ENCODE peak calls at places on chromosomes 3 and 15, in seven cellular contexts. V is RKO, X is IMR-90, T is GDM1, H is GM10248, B is adrenal gland, W is activated T-cell treated with anti-CD3 and anti-CD28 coated beads for 1 hour. O is an unnamed sample.
A peak's percentile ranks its signal among the peaks of the same experiment; 100 is the strongest.

GRCh38 chr3:33942483-33943150 is 144.2 kb downstream of the PDCD6IP start:
- DNase-seq in B (no peak), H (no peak), T (no peak), V (peak; percentile 17), X (peak; percentile 45), W (no peak), O (no peak)

GRCh38 chr3:191963182-191963581 is 502.2 kb downstream of the PYDC2 start:
- DNase-seq in H (no peak), V (peak; percentile 59), B (no peak), X (no peak), W (no peak), T (no peak), O (no peak)

GRCh38 chr15:75672646-75673425 is 25.1 kb downstream of the SNX33 start:
- DNase-seq in V (no peak), T (no peak), H (no peak), X (peak; percentile 91), B (no peak), W (no peak), O (no peak)

GRCh38 chr15:100833432-100834389 is 45.9 kb upstream of the ALDH1A3 start:
- DNase-seq in T (no peak), W (no peak), H (no peak), B (no peak), X (no peak), V (no peak), O (no peak)

GRCh38 chr3:104263477-104263876 is 1103.2 kb upstream of the ALCAM start:
- DNase-seq in W (no peak), V (no peak), H (no peak), B (no peak), T (no peak), X (no peak), O (no peak)

GRCh38 chr3:13240928-13241618 is 167.8 kb upstream of the IQSEC1 start:
- DNase-seq in V (no peak), T (no peak), H (no peak), W (no peak), B (no peak), X (no peak), O (no peak)

GRCh38 chr15:88891540-88892254 is 3.6 kb downstream of the HAPLN3 start:
- DNase-seq in W (no peak), V (no peak), H (no peak), X (no peak), T (no peak), B (no peak), O (no peak)

GRCh38 chr15:93072440-93073394 is 16.3 kb downstream of the RGMA start:
- DNase-seq in X (peak; percentile 23), T (no peak), V (no peak), B (peak; percentile 77), H (no peak), W (no peak), O (no peak)

GRCh38 chr3:184552863-184553262 is 8.7 kb upstream of the EPHB3 start:
- DNase-seq in B (no peak), T (no peak), H (no peak), X (no peak), W (no peak), V (no peak), O (no peak)

GRCh38 chr3:151169700-151170224 is 33.3 kb downstream of the GPR171 start:
- DNase-seq in V (no peak), W (no peak), X (no peak), H (peak; percentile 29), T (peak; percentile 45), B (peak; percentile 44), O (no peak)

GRCh38 chr3:114498779-114499370 is 205.0 kb downstream of the TIGIT start:
- DNase-seq in X (peak; percentile 81), T (no peak), W (no peak), V (peak; percentile 52), H (no peak), B (peak; percentile 68), O (no peak)

GRCh38 chr3:134058728-134059601 is 29.2 kb upstream of the SLCO2A1 start:
- DNase-seq in H (no peak), V (no peak), B (no peak), W (no peak), X (no peak), T (no peak), O (no peak)

GRCh38 chr3:23701711-23702110 is 104.0 kb upstream of the UBE2E1 start:
- DNase-seq in W (no peak), T (no peak), B (no peak), H (no peak), X (no peak), V (no peak), O (no peak)

GRCh38 chr3:178302966-178303930 is 233.0 kb upstream of the KCNMB2 start:
- DNase-seq in H (no peak), W (no peak), T (no peak), V (no peak), X (no peak), B (no peak), O (no peak)

GRCh38 chr3:136957751-136958288 is at the start of gene IL20RB:
- DNase-seq in X (peak; percentile 61), V (peak; percentile 21), T (no peak), B (no peak), H (no peak), W (no peak), O (no peak)

GRCh38 chr15:52730163-52730562 is 51.0 kb upstream of the ATOSA start:
- DNase-seq in T (no peak), W (no peak), B (no peak), H (no peak), V (peak; percentile 11), X (peak; percentile 8), O (peak; percentile 11)

GRCh38 chr3:18114894-18115293 is 310.2 kb downstream of the SATB1 start:
- DNase-seq in T (no peak), W (no peak), X (no peak), B (no peak), V (no peak), H (no peak), O (no peak)

GRCh38 chr15:45150997-45151396 is 21.2 kb downstream of the DUOX1 start:
- DNase-seq in H (no peak), B (no peak), T (no peak), X (no peak), W (no peak), V (no peak), O (no peak)

GRCh38 chr3:10182950-10183349 is 18.2 kb downstream of the IRAK2 start:
- DNase-seq in W (no peak), B (no peak), T (no peak), V (no peak), X (no peak), H (no peak), O (no peak)

GRCh38 chr3:170117134-170117533 is 64.4 kb downstream of the PHC3 start:
- DNase-seq in W (no peak), B (no peak), X (no peak), V (peak; percentile 46), T (no peak), H (no peak), O (no peak)

GRCh38 chr3:146625117-146625775 is 20.1 kb upstream of the PLSCR5 start:
- DNase-seq in H (no peak), W (no peak), B (no peak), V (no peak), T (no peak), X (peak; percentile 2), O (no peak)

GRCh38 chr3:149216195-149216869 is 5.3 kb downstream of the CP start:
- DNase-seq in X (no peak), W (no peak), B (no peak), T (no peak), H (no peak), V (no peak), O (no peak)

GRCh38 chr3:72657666-72658065 is 190.6 kb downstream of the SHQ1 start:
- DNase-seq in W (peak; percentile 26), B (no peak), X (no peak), T (peak; percentile 20), V (no peak), H (no peak), O (peak; percentile 29)

GRCh38 chr15:66934315-66934930 is 131.0 kb upstream of the SMAD3 start:
- DNase-seq in X (no peak), V (no peak), W (no peak), H (no peak), T (no peak), B (no peak), O (no peak)

GRCh38 chr3:98359993-98360675 is 6.5 kb downstream of the OR5K4 start:
- DNase-seq in X (no peak), T (no peak), H (no peak), B (no peak), W (no peak), V (peak; percentile 34), O (no peak)

GRCh38 chr3:176055851-176056250 is 1141.4 kb downstream of the TBL1XR1 start:
- DNase-seq in X (no peak), B (no peak), W (no peak), V (peak; percentile 17), H (no peak), T (no peak), O (no peak)

GRCh38 chr3:45110185-45110833 is 35.9 kb downstream of the CDCP1 start:
- DNase-seq in H (peak; percentile 56), B (no peak), T (peak; percentile 69), X (no peak), V (no peak), W (no peak), O (no peak)

GRCh38 chr3:38627956-38628355 is 21.5 kb downstream of the SCN5A start:
- DNase-seq in B (no peak), T (no peak), V (no peak), X (no peak), H (peak; percentile 58), W (no peak), O (no peak)